ENCODE peak calls at places on chromosomes 6 and 20, in six cellular contexts. One of them, this sample, is unnamed.
A peak's percentile ranks its signal among the peaks of the same experiment; 100 is the strongest.

GRCh38 chr20:48275325-48275724 is 490.0 kb upstream of the SULF2 start:
- DNase-seq in trophoblast cell: no peak
- DNase-seq in H1: no peak
- DNase-seq in neuronal stem cell: no peak
- DNase-seq in IMR-90: no peak
- DNase-seq in H9: no peak
- DNase-seq in this sample: peak; percentile 57

GRCh38 chr6:112307707-112308106 is 39.4 kb upstream of the RFPL4B start:
- DNase-seq in neuronal stem cell: no peak
- DNase-seq in H1: no peak
- DNase-seq in IMR-90: peak; percentile 53
- DNase-seq in trophoblast cell: no peak
- DNase-seq in H9: no peak
- DNase-seq in this sample: no peak

GRCh38 chr6:84445074-84445473 is 217.6 kb upstream of the CEP162 start:
- DNase-seq in H9: no peak
- DNase-seq in trophoblast cell: no peak
- DNase-seq in IMR-90: no peak
- DNase-seq in H1: no peak
- DNase-seq in neuronal stem cell: no peak
- DNase-seq in this sample: no peak

GRCh38 chr6:164911873-164912580 is 397.4 kb downstream of the C6orf118 start:
- DNase-seq in IMR-90: no peak
- DNase-seq in H9: no peak
- DNase-seq in neuronal stem cell: no peak
- DNase-seq in trophoblast cell: no peak
- DNase-seq in H1: no peak
- DNase-seq in this sample: no peak

GRCh38 chr6:151018911-151019795 is 153.7 kb downstream of the MTHFD1L start:
- DNase-seq in H9: no peak
- DNase-seq in neuronal stem cell: no peak
- DNase-seq in H1: no peak
- DNase-seq in IMR-90: no peak
- DNase-seq in trophoblast cell: no peak
- DNase-seq in this sample: no peak

GRCh38 chr6:149478631-149479314 is 6.0 kb downstream of the ZC3H12D start:
- DNase-seq in neuronal stem cell: no peak
- DNase-seq in H1: no peak
- DNase-seq in H9: no peak
- DNase-seq in trophoblast cell: peak; percentile 61
- DNase-seq in IMR-90: no peak
- DNase-seq in this sample: no peak

GRCh38 chr20:11387189-11387754 is 530.4 kb upstream of the BTBD3 start:
- DNase-seq in trophoblast cell: peak; percentile 89
- DNase-seq in neuronal stem cell: no peak
- DNase-seq in IMR-90: peak; percentile 99
- DNase-seq in H1: no peak
- DNase-seq in H9: no peak
- DNase-seq in this sample: peak; percentile 69

GRCh38 chr6:21666200-21666671 is 72.7 kb downstream of the SOX4 start:
- DNase-seq in trophoblast cell: no peak
- DNase-seq in H9: peak; percentile 85
- DNase-seq in H1: no peak
- DNase-seq in neuronal stem cell: peak; percentile 67
- DNase-seq in IMR-90: no peak
- DNase-seq in this sample: no peak

GRCh38 chr6:43120938-43121913 is 45.1 kb downstream of the PTK7 start:
- DNase-seq in IMR-90: peak; percentile 98
- DNase-seq in trophoblast cell: peak; percentile 86
- DNase-seq in H9: no peak
- DNase-seq in H1: no peak
- DNase-seq in neuronal stem cell: no peak
- DNase-seq in this sample: peak; percentile 99

GRCh38 chr6:127302728-127303675 is 36.3 kb downstream of the RNF146 start:
- DNase-seq in H9: no peak
- DNase-seq in neuronal stem cell: no peak
- DNase-seq in trophoblast cell: peak; percentile 74
- DNase-seq in IMR-90: peak; percentile 48
- DNase-seq in H1: no peak
- DNase-seq in this sample: peak; percentile 50

GRCh38 chr6:126529605-126530004 is 189.7 kb downstream of the CENPW start:
- DNase-seq in H1: no peak
- DNase-seq in trophoblast cell: no peak
- DNase-seq in IMR-90: no peak
- DNase-seq in H9: no peak
- DNase-seq in neuronal stem cell: no peak
- DNase-seq in this sample: no peak

GRCh38 chr6:133248241-133249001 is 7.3 kb downstream of the EYA4 start:
- DNase-seq in H9: no peak
- DNase-seq in neuronal stem cell: no peak
- DNase-seq in trophoblast cell: no peak
- DNase-seq in H1: no peak
- DNase-seq in IMR-90: peak; percentile 96
- DNase-seq in this sample: peak; percentile 73

GRCh38 chr20:34083137-34083536 is 28.9 kb downstream of the EIF2S2 start:
- DNase-seq in IMR-90: peak; percentile 86
- DNase-seq in trophoblast cell: no peak
- DNase-seq in H9: no peak
- DNase-seq in neuronal stem cell: no peak
- DNase-seq in H1: no peak
- DNase-seq in this sample: peak; percentile 16

GRCh38 chr20:63536241-63536977 is 767 bp downstream of the PTK6 start:
- DNase-seq in IMR-90: peak; percentile 29
- DNase-seq in trophoblast cell: no peak
- DNase-seq in H1: no peak
- DNase-seq in H9: no peak
- DNase-seq in neuronal stem cell: peak; percentile 31
- DNase-seq in this sample: peak; percentile 50

GRCh38 chr20:772806-773205 is 4.5 kb upstream of the SLC52A3 start:
- DNase-seq in neuronal stem cell: no peak
- DNase-seq in trophoblast cell: no peak
- DNase-seq in H1: no peak
- DNase-seq in H9: no peak
- DNase-seq in IMR-90: no peak
- DNase-seq in this sample: no peak

GRCh38 chr20:7371518-7372158 is 568.6 kb downstream of the HAO1 start:
- DNase-seq in trophoblast cell: no peak
- DNase-seq in H1: no peak
- DNase-seq in neuronal stem cell: no peak
- DNase-seq in H9: no peak
- DNase-seq in IMR-90: no peak
- DNase-seq in this sample: peak; percentile 24

GRCh38 chr20:60695223-60695622 is 556.8 kb upstream of the CDH4 start:
- DNase-seq in H9: no peak
- DNase-seq in H1: no peak
- DNase-seq in IMR-90: peak; percentile 86
- DNase-seq in neuronal stem cell: no peak
- DNase-seq in trophoblast cell: no peak
- DNase-seq in this sample: peak; percentile 23

GRCh38 chr20:967796-968742 is 34.0 kb downstream of the RSPO4 start:
- DNase-seq in H1: no peak
- DNase-seq in IMR-90: peak; percentile 36
- DNase-seq in neuronal stem cell: no peak
- DNase-seq in H9: peak; percentile 40
- DNase-seq in trophoblast cell: peak; percentile 88
- DNase-seq in this sample: peak; percentile 5

GRCh38 chr20:672975-673604 is 2.5 kb downstream of the SCRT2 start:
- DNase-seq in H9: no peak
- DNase-seq in trophoblast cell: peak; percentile 13
- DNase-seq in H1: no peak
- DNase-seq in neuronal stem cell: no peak
- DNase-seq in IMR-90: no peak
- DNase-seq in this sample: no peak

GRCh38 chr6:4913705-4914411 is 90.0 kb downstream of the RPP40 start:
- DNase-seq in H9: no peak
- DNase-seq in H1: no peak
- DNase-seq in trophoblast cell: no peak
- DNase-seq in neuronal stem cell: no peak
- DNase-seq in IMR-90: no peak
- DNase-seq in this sample: peak; percentile 30

GRCh38 chr6:137093183-137094069 is 48.7 kb upstream of the IL20RA start:
- DNase-seq in H9: no peak
- DNase-seq in trophoblast cell: no peak
- DNase-seq in H1: no peak
- DNase-seq in neuronal stem cell: no peak
- DNase-seq in IMR-90: no peak
- DNase-seq in this sample: no peak

GRCh38 chr20:62119101-62119500 is 3.2 kb upstream of the LSM14B start:
- DNase-seq in IMR-90: no peak
- DNase-seq in H9: no peak
- DNase-seq in trophoblast cell: no peak
- DNase-seq in neuronal stem cell: no peak
- DNase-seq in H1: no peak
- DNase-seq in this sample: no peak

GRCh38 chr20:62121776-62122658 is at the start of gene LSM14B:
- DNase-seq in H9: peak; percentile 94
- DNase-seq in trophoblast cell: peak; percentile 98
- DNase-seq in IMR-90: peak; percentile 95
- DNase-seq in H1: peak; percentile 75
- DNase-seq in neuronal stem cell: peak; percentile 97
- DNase-seq in this sample: peak; percentile 95

GRCh38 chr20:62119591-62120364 is 2.5 kb upstream of the LSM14B start:
- DNase-seq in trophoblast cell: no peak
- DNase-seq in IMR-90: no peak
- DNase-seq in neuronal stem cell: no peak
- DNase-seq in H9: no peak
- DNase-seq in H1: no peak
- DNase-seq in this sample: no peak

GRCh38 chr20:62120990-62121775 is 1.1 kb upstream of the LSM14B start:
- DNase-seq in trophoblast cell: peak; percentile 57
- DNase-seq in neuronal stem cell: no peak
- DNase-seq in IMR-90: peak; percentile 61
- DNase-seq in H9: no peak
- DNase-seq in H1: no peak
- DNase-seq in this sample: peak; percentile 77

GRCh38 chr20:62120365-62120762 is 1.9 kb upstream of the LSM14B start:
- DNase-seq in trophoblast cell: no peak
- DNase-seq in H9: no peak
- DNase-seq in neuronal stem cell: no peak
- DNase-seq in IMR-90: no peak
- DNase-seq in H1: no peak
- DNase-seq in this sample: no peak
- H3K27ac ChIP-seq in trophoblast cell: no peak overlapping the region
- H3K27ac ChIP-seq in H9: no peak overlapping the region
- H3K27ac ChIP-seq in neuronal stem cell: no peak overlapping the region
- H3K27ac ChIP-seq in IMR-90: no peak overlapping the region
- H3K27ac ChIP-seq in H1: no peak overlapping the region
- H3K27ac ChIP-seq in this sample: no peak overlapping the region

GRCh38 chr6:38107073-38107472 is 287.5 kb downstream of the ZFAND3 start:
- DNase-seq in neuronal stem cell: no peak
- DNase-seq in H1: no peak
- DNase-seq in H9: no peak
- DNase-seq in IMR-90: no peak
- DNase-seq in trophoblast cell: no peak
- DNase-seq in this sample: no peak

GRCh38 chr6:38114976-38115632 is 295.6 kb downstream of the ZFAND3 start:
- DNase-seq in trophoblast cell: peak; percentile 74
- DNase-seq in H9: no peak
- DNase-seq in H1: no peak
- DNase-seq in neuronal stem cell: no peak
- DNase-seq in IMR-90: peak; percentile 57
- DNase-seq in this sample: no peak

GRCh38 chr6:38115633-38116022 is 296.1 kb downstream of the ZFAND3 start:
- DNase-seq in neuronal stem cell: no peak
- DNase-seq in trophoblast cell: no peak
- DNase-seq in H9: no peak
- DNase-seq in IMR-90: no peak
- DNase-seq in H1: no peak
- DNase-seq in this sample: no peak

GRCh38 chr6:38113810-38114577 is 294.5 kb downstream of the ZFAND3 start:
- DNase-seq in trophoblast cell: no peak
- DNase-seq in H1: no peak
- DNase-seq in IMR-90: peak; percentile 31
- DNase-seq in neuronal stem cell: no peak
- DNase-seq in H9: no peak
- DNase-seq in this sample: no peak

GRCh38 chr6:38110407-38111025 is 291.0 kb downstream of the ZFAND3 start:
- DNase-seq in H1: no peak
- DNase-seq in IMR-90: no peak
- DNase-seq in neuronal stem cell: no peak
- DNase-seq in trophoblast cell: peak; percentile 46
- DNase-seq in H9: no peak
- DNase-seq in this sample: no peak
- H3K14ac ChIP-seq in H1: no peak overlapping the region
- H3K14ac ChIP-seq in IMR-90: peak overlapping the region; percentile 13
- H3K14ac ChIP-seq in neuronal stem cell: no peak overlapping the region
- H3K14ac ChIP-seq in trophoblast cell: no peak overlapping the region
- H3K14ac ChIP-seq in H9: no peak overlapping the region
- H3K14ac ChIP-seq in this sample: no peak overlapping the region

GRCh38 chr6:125149256-125150144 is 4.1 kb upstream of the TPD52L1 start:
- DNase-seq in IMR-90: peak; percentile 69
- DNase-seq in neuronal stem cell: no peak
- DNase-seq in H1: no peak
- DNase-seq in trophoblast cell: no peak
- DNase-seq in H9: no peak
- DNase-seq in this sample: peak; percentile 54
- H3K4me2 ChIP-seq in IMR-90: peak overlapping the region; percentile 60
- H3K4me2 ChIP-seq in neuronal stem cell: no peak overlapping the region
- H3K4me2 ChIP-seq in H1: no peak overlapping the region
- H3K4me2 ChIP-seq in trophoblast cell: no peak overlapping the region
- H3K4me2 ChIP-seq in H9: no peak overlapping the region
- H3K4me2 ChIP-seq in this sample: peak overlapping the region; percentile 35

GRCh38 chr20:37945034-37945660 is 42.2 kb downstream of the VSTM2L start:
- DNase-seq in H1: no peak
- DNase-seq in neuronal stem cell: no peak
- DNase-seq in H9: peak; percentile 15
- DNase-seq in trophoblast cell: no peak
- DNase-seq in IMR-90: no peak
- DNase-seq in this sample: no peak

GRCh38 chr20:37944456-37944981 is 41.6 kb downstream of the VSTM2L start:
- DNase-seq in H9: peak; percentile 25
- DNase-seq in neuronal stem cell: no peak
- DNase-seq in IMR-90: no peak
- DNase-seq in trophoblast cell: no peak
- DNase-seq in H1: no peak
- DNase-seq in this sample: no peak

GRCh38 chr20:37948956-37949355 is 46.0 kb downstream of the VSTM2L start:
- DNase-seq in H9: peak; percentile 6
- DNase-seq in trophoblast cell: no peak
- DNase-seq in H1: no peak
- DNase-seq in IMR-90: no peak
- DNase-seq in neuronal stem cell: no peak
- DNase-seq in this sample: no peak

GRCh38 chr20:37946946-37947345 is 44.0 kb downstream of the VSTM2L start:
- DNase-seq in IMR-90: no peak
- DNase-seq in trophoblast cell: no peak
- DNase-seq in H9: peak; percentile 5
- DNase-seq in neuronal stem cell: no peak
- DNase-seq in H1: no peak
- DNase-seq in this sample: no peak

DNA sequence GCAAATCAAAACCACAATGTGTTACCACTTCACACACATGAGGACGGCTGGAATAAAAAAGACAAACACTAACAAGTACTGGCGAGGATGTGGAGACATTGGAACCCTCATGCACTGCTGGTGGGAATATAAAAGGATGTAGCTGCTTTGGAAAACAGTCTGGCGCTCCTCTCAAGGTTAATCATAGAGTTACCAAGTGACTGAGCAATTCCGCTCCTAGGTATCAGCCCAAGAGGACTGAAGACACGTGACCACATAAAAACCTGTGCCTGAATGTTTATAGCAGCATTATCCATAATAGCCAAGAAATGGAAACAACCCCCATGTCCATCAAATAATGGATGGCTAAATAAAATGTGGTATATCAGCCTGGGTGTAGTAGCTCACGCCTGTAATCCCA is 45.0 kb downstream of the VSTM2L start:
- DNase-seq in trophoblast cell: no peak
- DNase-seq in IMR-90: no peak
- DNase-seq in H1: no peak
- DNase-seq in H9: peak; percentile 11
- DNase-seq in neuronal stem cell: no peak
- DNase-seq in this sample: no peak
- H3K27ac ChIP-seq in trophoblast cell: no peak overlapping the region
- H3K27ac ChIP-seq in IMR-90: no peak overlapping the region
- H3K27ac ChIP-seq in H1: no peak overlapping the region
- H3K27ac ChIP-seq in H9: no peak overlapping the region
- H3K27ac ChIP-seq in neuronal stem cell: no peak overlapping the region
- H3K27ac ChIP-seq in this sample: no peak overlapping the region